ENCODE peak calls at places on chromosomes 4 and X, in four cellular contexts. One of them, this sample, is unnamed.

GRCh38 chr4:161554372-161554990 is 609.3 kb downstream of the FSTL5 start:
- DNase-seq in activated gamma-delta T cell: no peak
- DNase-seq in GM03348: no peak
- DNase-seq in RWPE1: no peak
- DNase-seq in this sample: no peak

GRCh38 chrX:119292445-119292844 is 56.4 kb downstream of the PGRMC1 start:
- DNase-seq in GM03348: no peak
- DNase-seq in RWPE1: no peak
- DNase-seq in activated gamma-delta T cell: no peak
- DNase-seq in this sample: no peak

GRCh38 chr4:135204311-135204710 is 1002.7 kb upstream of the PABPC4L start:
- DNase-seq in GM03348: no peak
- DNase-seq in RWPE1: no peak
- DNase-seq in activated gamma-delta T cell: no peak
- DNase-seq in this sample: no peak

GRCh38 chr4:94455081-94455480 is 3.3 kb downstream of the PDLIM5 start:
- DNase-seq in GM03348: peak
- DNase-seq in activated gamma-delta T cell: no peak
- DNase-seq in RWPE1: peak
- DNase-seq in this sample: no peak

GRCh38 chrX:104621781-104622180 is 55.8 kb downstream of the IL1RAPL2 start:
- DNase-seq in GM03348: no peak
- DNase-seq in activated gamma-delta T cell: no peak
- DNase-seq in RWPE1: no peak
- DNase-seq in this sample: no peak

GRCh38 chrX:16953606-16954211 is 7.3 kb downstream of the REPS2 start:
- DNase-seq in RWPE1: no peak
- DNase-seq in activated gamma-delta T cell: no peak
- DNase-seq in GM03348: no peak
- DNase-seq in this sample: peak

GRCh38 chr4:17030543-17030942 is 132.1 kb upstream of the LDB2 start:
- DNase-seq in activated gamma-delta T cell: no peak
- DNase-seq in RWPE1: peak
- DNase-seq in GM03348: peak
- DNase-seq in this sample: peak

GRCh38 chr4:81031389-81032173 is 1.1 kb downstream of the BMP3 start:
- DNase-seq in activated gamma-delta T cell: no peak
- DNase-seq in RWPE1: no peak
- DNase-seq in GM03348: no peak
- DNase-seq in this sample: no peak

GRCh38 chrX:154779261-154779660 is 16.6 kb downstream of the DKC1 start:
- DNase-seq in GM03348: peak
- DNase-seq in RWPE1: no peak
- DNase-seq in activated gamma-delta T cell: no peak
- DNase-seq in this sample: no peak

GRCh38 chr4:6908397-6909112 is 1.1 kb upstream of the TBC1D14 start:
- DNase-seq in GM03348: peak
- DNase-seq in RWPE1: no peak
- DNase-seq in activated gamma-delta T cell: no peak
- DNase-seq in this sample: no peak

GRCh38 chrX:6184900-6185515 is 43.7 kb downstream of the NLGN4X start:
- DNase-seq in RWPE1: no peak
- DNase-seq in GM03348: no peak
- DNase-seq in activated gamma-delta T cell: no peak
- DNase-seq in this sample: no peak

GRCh38 chrX:81202413-81202794 is 502 bp downstream of the SH3BGRL start:
- DNase-seq in activated gamma-delta T cell: no peak
- DNase-seq in GM03348: peak
- DNase-seq in RWPE1: no peak
- DNase-seq in this sample: no peak

GRCh38 chr4:79609853-79610252 is 201.8 kb upstream of the GK2 start:
- DNase-seq in GM03348: no peak
- DNase-seq in activated gamma-delta T cell: no peak
- DNase-seq in RWPE1: no peak
- DNase-seq in this sample: no peak

GRCh38 chrX:136147320-136147901 is at the start of gene FHL1:
- DNase-seq in GM03348: peak
- DNase-seq in RWPE1: peak
- DNase-seq in activated gamma-delta T cell: peak
- DNase-seq in this sample: no peak

GRCh38 chr4:57078685-57079521 is 31.3 kb downstream of the IGFBP7 start:
- DNase-seq in activated gamma-delta T cell: no peak
- DNase-seq in RWPE1: peak
- DNase-seq in GM03348: no peak
- DNase-seq in this sample: no peak